ENCODE peak calls at places on chromosomes 1 and 21, in four cellular contexts. One of them, this sample, is unnamed.

GRCh38 chr1:98991127-98992003 is 13.3 kb downstream of the PLPPR5 start:
- DNase-seq in K562: peak
- DNase-seq in SK-N-SH: no peak
- DNase-seq in WTC11: no peak
- DNase-seq in this sample: peak

GRCh38 chr1:227728059-227728891 is 6.8 kb downstream of the JMJD4 start:
- DNase-seq in K562: peak
- DNase-seq in WTC11: peak
- DNase-seq in SK-N-SH: peak
- DNase-seq in this sample: peak

GRCh38 chr1:174818951-174819350 is 180.8 kb upstream of the CACYBP start:
- DNase-seq in WTC11: no peak
- DNase-seq in SK-N-SH: no peak
- DNase-seq in K562: no peak
- DNase-seq in this sample: no peak

GRCh38 chr1:207316622-207317510 is 4.6 kb upstream of the CD55 start:
- DNase-seq in SK-N-SH: no peak
- DNase-seq in K562: peak
- DNase-seq in WTC11: no peak
- DNase-seq in this sample: no peak

GRCh38 chr1:216144661-216145450 is 278.4 kb downstream of the USH2A start:
- DNase-seq in SK-N-SH: no peak
- DNase-seq in WTC11: no peak
- DNase-seq in K562: no peak
- DNase-seq in this sample: no peak

GRCh38 chr21:44618909-44619308 is 7.0 kb downstream of the KRTAP10-8 start:
- DNase-seq in K562: no peak
- DNase-seq in WTC11: no peak
- DNase-seq in SK-N-SH: no peak
- DNase-seq in this sample: no peak

GRCh38 chr21:39519835-39520234 is 68.1 kb downstream of the SH3BGR start:
- DNase-seq in WTC11: no peak
- DNase-seq in SK-N-SH: no peak
- DNase-seq in K562: no peak
- DNase-seq in this sample: no peak

GRCh38 chr1:35210306-35211112 is 17.6 kb upstream of the SFPQ start:
- DNase-seq in K562: no peak
- DNase-seq in SK-N-SH: no peak
- DNase-seq in WTC11: peak
- DNase-seq in this sample: no peak

GRCh38 chr21:29430030-29430429 is 131.3 kb downstream of the BACH1 start:
- DNase-seq in K562: no peak
- DNase-seq in WTC11: no peak
- DNase-seq in SK-N-SH: no peak
- DNase-seq in this sample: no peak

GRCh38 chr1:200626853-200627534 is 6.4 kb upstream of the KIF14 start:
- DNase-seq in SK-N-SH: no peak
- DNase-seq in WTC11: no peak
- DNase-seq in K562: no peak
- DNase-seq in this sample: no peak

GRCh38 chr1:150596095-150596892 is 16.9 kb upstream of the MCL1 start:
- DNase-seq in SK-N-SH: no peak
- DNase-seq in K562: no peak
- DNase-seq in WTC11: no peak
- DNase-seq in this sample: no peak

GRCh38 chr1:178927003-178927402 is 56.1 kb upstream of the ANGPTL1 start:
- DNase-seq in K562: no peak
- DNase-seq in SK-N-SH: no peak
- DNase-seq in WTC11: no peak
- DNase-seq in this sample: no peak

GRCh38 chr1:117757668-117758067 is 151.8 kb downstream of the TENT5C start:
- DNase-seq in SK-N-SH: no peak
- DNase-seq in K562: no peak
- DNase-seq in WTC11: no peak
- DNase-seq in this sample: no peak

GRCh38 chr1:175192111-175192629 is 406 bp downstream of the KIAA0040 start:
- DNase-seq in WTC11: peak
- DNase-seq in SK-N-SH: peak
- DNase-seq in K562: peak
- DNase-seq in this sample: no peak

GRCh38 chr1:41811978-41812852 is 106.5 kb downstream of the HIVEP3 start:
- DNase-seq in WTC11: peak
- DNase-seq in K562: peak
- DNase-seq in SK-N-SH: peak
- DNase-seq in this sample: no peak

GRCh38 chr1:210233216-210233494 is 559 bp downstream of the SERTAD4 start:
- DNase-seq in WTC11: no peak
- DNase-seq in K562: no peak
- DNase-seq in SK-N-SH: peak
- DNase-seq in this sample: no peak

GRCh38 chr1:180953291-180953747 is 40.6 kb downstream of the KIAA1614 start:
- DNase-seq in K562: no peak
- DNase-seq in SK-N-SH: peak
- DNase-seq in WTC11: no peak
- DNase-seq in this sample: no peak

GRCh38 chr1:154352245-154352580 is 26.9 kb downstream of the ATP8B2 start:
- DNase-seq in SK-N-SH: peak
- DNase-seq in WTC11: no peak
- DNase-seq in K562: no peak
- DNase-seq in this sample: no peak

GRCh38 chr1:167987174-167987573 is 50.3 kb upstream of the MPC2 start:
- DNase-seq in WTC11: no peak
- DNase-seq in K562: no peak
- DNase-seq in SK-N-SH: no peak
- DNase-seq in this sample: no peak

GRCh38 chr1:67515324-67516080 is 85.3 kb upstream of the SERBP1 start:
- DNase-seq in SK-N-SH: no peak
- DNase-seq in K562: peak
- DNase-seq in WTC11: no peak
- DNase-seq in this sample: no peak

GRCh38 chr1:153396461-153396860 is 5.6 kb upstream of the S100A8 start:
- DNase-seq in SK-N-SH: no peak
- DNase-seq in WTC11: no peak
- DNase-seq in K562: no peak
- DNase-seq in this sample: no peak

GRCh38 chr21:19523731-19524130 is 1120.1 kb upstream of the TMPRSS15 start:
- DNase-seq in SK-N-SH: no peak
- DNase-seq in K562: no peak
- DNase-seq in WTC11: no peak
- DNase-seq in this sample: no peak

GRCh38 chr1:32539584-32540571 is 651 bp downstream of the ZBTB8A start:
- DNase-seq in WTC11: peak
- DNase-seq in K562: peak
- DNase-seq in SK-N-SH: peak
- DNase-seq in this sample: no peak

GRCh38 chr1:15950763-15951295 is 25.1 kb downstream of the ZBTB17 start:
- DNase-seq in WTC11: no peak
- DNase-seq in SK-N-SH: no peak
- DNase-seq in K562: peak
- DNase-seq in this sample: no peak

GRCh38 chr1:161158316-161159016 is 834 bp upstream of the USP21 start:
- DNase-seq in WTC11: no peak
- DNase-seq in SK-N-SH: no peak
- DNase-seq in K562: peak
- DNase-seq in this sample: no peak

GRCh38 chr1:56459260-56459659 is 120.1 kb downstream of the PLPP3 start:
- DNase-seq in SK-N-SH: no peak
- DNase-seq in WTC11: no peak
- DNase-seq in K562: no peak
- DNase-seq in this sample: no peak

GRCh38 chr1:178530037-178530402 is 17.1 kb downstream of the TEX35 start:
- DNase-seq in WTC11: no peak
- DNase-seq in SK-N-SH: peak
- DNase-seq in K562: no peak
- DNase-seq in this sample: no peak

GRCh38 chr1:182278144-182279054 is 113.2 kb downstream of the GLUL start:
- DNase-seq in SK-N-SH: no peak
- DNase-seq in WTC11: no peak
- DNase-seq in K562: no peak
- DNase-seq in this sample: no peak

GRCh38 chr1:65882091-65882490 is 89.4 kb downstream of the PDE4B start:
- DNase-seq in SK-N-SH: no peak
- DNase-seq in K562: no peak
- DNase-seq in WTC11: no peak
- DNase-seq in this sample: no peak

GRCh38 chr1:231091853-231092301 is 51.8 kb upstream of the FAM89A start:
- DNase-seq in SK-N-SH: no peak
- DNase-seq in WTC11: peak
- DNase-seq in K562: peak
- DNase-seq in this sample: no peak

GRCh38 chr1:3703786-3704396 is 48.4 kb upstream of the CCDC27 start:
- DNase-seq in SK-N-SH: no peak
- DNase-seq in K562: no peak
- DNase-seq in WTC11: no peak
- DNase-seq in this sample: no peak

GRCh38 chr1:105664495-105664894 is 1392.0 kb upstream of the PRMT6 start:
- DNase-seq in K562: no peak
- DNase-seq in WTC11: no peak
- DNase-seq in SK-N-SH: no peak
- DNase-seq in this sample: no peak

GRCh38 chr1:79737193-79737592 is 730.7 kb upstream of the ADGRL4 start:
- DNase-seq in SK-N-SH: no peak
- DNase-seq in WTC11: no peak
- DNase-seq in K562: no peak
- DNase-seq in this sample: no peak

GRCh38 chr1:202063093-202063492 is 52.7 kb downstream of the ELF3 start:
- DNase-seq in K562: peak
- DNase-seq in WTC11: no peak
- DNase-seq in SK-N-SH: no peak
- DNase-seq in this sample: no peak

GRCh38 chr1:96487404-96487803 is 234.2 kb upstream of the PTBP2 start:
- DNase-seq in K562: no peak
- DNase-seq in WTC11: no peak
- DNase-seq in SK-N-SH: no peak
- DNase-seq in this sample: no peak
- TF ChIP-seq USF1 in K562: no peak
- TF ChIP-seq USF1 in WTC11: no peak
- TF ChIP-seq USF1 in SK-N-SH: no peak
- TF ChIP-seq USF1 in this sample: no peak

DNA sequence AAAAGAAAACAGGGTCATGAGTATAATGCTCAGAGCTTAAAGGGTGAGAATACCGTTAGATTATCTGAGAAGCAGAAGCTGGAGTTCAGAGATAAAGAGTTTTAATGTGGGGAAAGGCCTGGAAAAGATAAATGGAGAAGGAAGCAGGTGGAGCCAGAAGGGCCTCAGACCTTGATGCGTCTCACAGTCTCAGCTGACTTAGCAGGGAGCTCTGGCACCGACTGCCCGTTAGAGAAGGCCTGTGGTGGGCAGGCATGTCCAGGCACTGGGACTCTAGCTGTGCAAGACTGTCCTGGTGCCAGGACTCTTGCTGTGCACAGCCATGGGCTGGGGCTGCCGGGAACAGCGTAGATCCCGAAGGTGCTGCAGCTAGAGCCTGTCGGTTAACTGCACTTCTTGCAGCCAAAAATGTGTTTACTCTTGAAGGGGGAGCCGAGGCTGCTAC is 3.8 kb upstream of the SLAMF9 start:
- DNase-seq in WTC11: no peak
- DNase-seq in SK-N-SH: no peak
- DNase-seq in K562: peak
- DNase-seq in this sample: no peak
- TF ChIP-seq USF1 in WTC11: no peak
- TF ChIP-seq USF1 in SK-N-SH: no peak
- TF ChIP-seq USF1 in K562: no peak
- TF ChIP-seq USF1 in this sample: no peak

GRCh38 chr1:30807318-30808066 is 49.9 kb upstream of the LAPTM5 start:
- DNase-seq in SK-N-SH: peak
- DNase-seq in K562: no peak
- DNase-seq in WTC11: no peak
- DNase-seq in this sample: no peak
- TF ChIP-seq USF1 in SK-N-SH: no peak
- TF ChIP-seq USF1 in K562: no peak
- TF ChIP-seq USF1 in WTC11: no peak
- TF ChIP-seq USF1 in this sample: no peak

DNA sequence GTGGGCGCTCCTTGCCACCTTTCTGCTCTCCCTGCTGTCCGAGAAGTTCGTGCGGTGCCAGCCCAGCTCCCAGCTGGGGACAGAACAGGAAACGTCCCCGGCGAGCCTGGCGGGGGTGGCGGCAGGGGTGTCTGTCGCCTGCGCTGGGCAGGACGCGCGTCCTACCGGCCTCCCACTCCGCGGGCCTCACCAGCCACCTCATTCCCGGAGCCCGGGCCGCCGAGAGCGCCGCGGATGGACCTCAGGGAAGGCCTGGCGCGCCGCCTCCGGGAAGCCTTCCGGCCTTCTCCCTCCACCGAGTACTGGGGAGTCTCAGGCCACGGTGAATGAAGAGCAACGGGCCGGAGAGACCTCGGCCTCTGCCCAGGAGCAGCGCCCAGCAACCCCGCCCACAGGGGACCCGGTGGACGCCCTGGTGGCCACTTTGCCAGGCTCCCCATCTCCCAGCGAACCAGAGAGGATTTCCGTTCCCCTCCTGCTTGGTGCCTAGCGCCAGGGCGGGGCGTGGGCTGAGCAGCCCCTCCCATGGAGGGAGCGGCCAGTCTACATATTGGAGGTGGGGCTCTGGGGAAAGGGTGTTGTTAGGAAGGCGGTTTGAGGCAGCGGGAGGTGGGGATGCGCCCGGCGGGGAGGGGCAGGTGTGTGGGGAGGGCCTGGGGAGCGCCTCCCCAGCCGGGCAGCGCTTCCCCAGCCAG is 9.5 kb upstream of the TNFRSF14 start:
- DNase-seq in K562: peak
- DNase-seq in WTC11: peak
- DNase-seq in SK-N-SH: peak
- DNase-seq in this sample: peak
- TF ChIP-seq USF1 in K562: no peak
- TF ChIP-seq USF1 in WTC11: no peak
- TF ChIP-seq USF1 in SK-N-SH: no peak
- TF ChIP-seq USF1 in this sample: no peak

GRCh38 chr1:7616953-7617352 is 154.1 kb upstream of the VAMP3 start:
- DNase-seq in K562: no peak
- DNase-seq in SK-N-SH: no peak
- DNase-seq in WTC11: no peak
- DNase-seq in this sample: no peak
- TF ChIP-seq USF1 in K562: no peak
- TF ChIP-seq USF1 in SK-N-SH: no peak
- TF ChIP-seq USF1 in WTC11: no peak
- TF ChIP-seq USF1 in this sample: no peak

GRCh38 chr1:114298059-114298458 is 144.4 kb upstream of the SYT6 start:
- DNase-seq in SK-N-SH: no peak
- DNase-seq in K562: no peak
- DNase-seq in WTC11: no peak
- DNase-seq in this sample: no peak
- TF ChIP-seq USF1 in SK-N-SH: no peak
- TF ChIP-seq USF1 in K562: no peak
- TF ChIP-seq USF1 in WTC11: no peak
- TF ChIP-seq USF1 in this sample: no peak

GRCh38 chr1:232462200-232462599 is 167.7 kb downstream of the SIPA1L2 start:
- DNase-seq in SK-N-SH: no peak
- DNase-seq in K562: no peak
- DNase-seq in WTC11: no peak
- DNase-seq in this sample: no peak
- TF ChIP-seq USF1 in SK-N-SH: no peak
- TF ChIP-seq USF1 in K562: no peak
- TF ChIP-seq USF1 in WTC11: no peak
- TF ChIP-seq USF1 in this sample: no peak